ENCODE peak calls at places on chromosomes 13 and 19, in six cellular contexts. I is HCT116, G is SK-N-SH, U is GM12878, R is K562, D is HepG2. T is an unnamed sample.

GRCh38 chr19:6890421-6890913 is 3.1 kb downstream of the ADGRE1 start:
- DNase-seq in I (no peak), D (no peak), U (no peak), G (no peak), R (no peak), T (no peak)

GRCh38 chr13:20991741-20992520 is 69.5 kb downstream of the LATS2 start:
- DNase-seq in U (no peak), R (no peak), G (no peak), I (no peak), D (no peak), T (no peak)

GRCh38 chr13:85798999-85799646 is at the start of gene SLITRK6:
- DNase-seq in G (peak), D (no peak), R (no peak), U (no peak), I (peak), T (peak)

GRCh38 chr13:87274209-87274819 is 396.9 kb upstream of the SLITRK5 start:
- DNase-seq in R (no peak), I (peak), G (peak), D (peak), U (no peak), T (no peak)

GRCh38 chr19:6260912-6261636 is 18.7 kb downstream of the MLLT1 start:
- DNase-seq in R (peak), I (no peak), D (peak), G (peak), U (no peak), T (no peak)

GRCh38 chr13:19596960-19597361 is 35.6 kb upstream of the TPTE2 start:
- DNase-seq in R (no peak), U (no peak), D (peak), I (peak), G (no peak), T (peak)

GRCh38 chr19:49684251-49684982 is 5.0 kb upstream of the ADM5 start:
- DNase-seq in I (no peak), R (peak), G (peak), D (no peak), U (no peak), T (no peak)

GRCh38 chr13:112053167-112053743 is 13.7 kb upstream of the SOX1 start:
- DNase-seq in D (no peak), I (no peak), G (no peak), U (no peak), R (no peak), T (no peak)

GRCh38 chr19:1361601-1362384 is 21.9 kb upstream of the NDUFS7 start:
- DNase-seq in R (no peak), U (no peak), D (no peak), G (no peak), I (no peak), T (no peak)

GRCh38 chr19:16258440-16258903 is 60.8 kb downstream of the AP1M1 start:
- DNase-seq in G (peak), U (no peak), R (peak), I (no peak), D (no peak), T (no peak)

GRCh38 chr19:47003611-47003935 is 16.1 kb upstream of the NPAS1 start:
- DNase-seq in I (no peak), R (no peak), D (no peak), U (no peak), G (peak), T (no peak)

DNA sequence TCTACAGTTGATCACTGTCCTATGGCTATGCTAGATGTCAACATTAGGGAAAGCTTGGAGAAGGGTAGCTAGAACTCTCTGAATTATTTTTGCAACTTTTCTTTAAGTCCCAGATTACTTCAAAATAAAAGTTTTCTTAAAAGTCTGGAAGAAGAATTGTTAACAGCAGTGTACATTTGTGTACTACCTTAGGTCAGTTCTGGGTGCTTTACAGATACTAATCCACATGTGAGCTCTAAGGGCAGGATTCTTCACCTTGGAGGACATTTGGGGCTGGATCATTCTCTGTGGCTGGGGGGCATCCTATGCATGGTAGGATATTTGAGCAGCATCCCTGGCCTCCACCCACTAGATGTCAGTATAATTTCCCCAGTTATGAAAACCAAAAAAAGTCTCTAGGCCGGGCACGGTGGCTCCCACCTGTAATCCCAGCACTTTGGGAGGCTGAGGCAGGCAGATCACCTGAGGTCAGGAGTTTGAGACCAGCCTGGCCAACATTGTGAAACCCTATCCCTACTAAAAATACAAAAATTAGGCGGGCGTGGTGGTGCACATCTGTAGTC is 2.8 kb downstream of the BRME1 start:
- DNase-seq in I (no peak), R (no peak), U (no peak), D (no peak), G (peak), T (no peak)
- TF ChIP-seq REST in I (no peak), R (no peak), U (no peak), D (no peak), G (no peak), T (no peak)

GRCh38 chr13:48037346-48038173 is at the start of gene NUDT15:
- DNase-seq in I (peak), R (peak), D (peak), U (peak), G (peak), T (peak)

GRCh38 chr13:48043789-48044503 is 6.4 kb downstream of the NUDT15 start:
- DNase-seq in U (no peak), D (no peak), I (no peak), R (no peak), G (no peak), T (no peak)

GRCh38 chr13:48042889-48043288 is 5.4 kb downstream of the NUDT15 start:
- DNase-seq in I (no peak), G (no peak), R (no peak), U (no peak), D (no peak), T (no peak)

GRCh38 chr13:48040059-48040458 is 2.5 kb downstream of the NUDT15 start:
- DNase-seq in I (no peak), R (no peak), G (no peak), D (no peak), U (no peak), T (no peak)

GRCh38 chr13:48038763-48039162 is 1.2 kb downstream of the NUDT15 start:
- DNase-seq in G (peak), U (no peak), I (no peak), D (no peak), R (no peak), T (no peak)
- TF ChIP-seq SIN3A in G (no peak), U (no peak), I (no peak), D (no peak), R (no peak), T (no peak)

DNA sequence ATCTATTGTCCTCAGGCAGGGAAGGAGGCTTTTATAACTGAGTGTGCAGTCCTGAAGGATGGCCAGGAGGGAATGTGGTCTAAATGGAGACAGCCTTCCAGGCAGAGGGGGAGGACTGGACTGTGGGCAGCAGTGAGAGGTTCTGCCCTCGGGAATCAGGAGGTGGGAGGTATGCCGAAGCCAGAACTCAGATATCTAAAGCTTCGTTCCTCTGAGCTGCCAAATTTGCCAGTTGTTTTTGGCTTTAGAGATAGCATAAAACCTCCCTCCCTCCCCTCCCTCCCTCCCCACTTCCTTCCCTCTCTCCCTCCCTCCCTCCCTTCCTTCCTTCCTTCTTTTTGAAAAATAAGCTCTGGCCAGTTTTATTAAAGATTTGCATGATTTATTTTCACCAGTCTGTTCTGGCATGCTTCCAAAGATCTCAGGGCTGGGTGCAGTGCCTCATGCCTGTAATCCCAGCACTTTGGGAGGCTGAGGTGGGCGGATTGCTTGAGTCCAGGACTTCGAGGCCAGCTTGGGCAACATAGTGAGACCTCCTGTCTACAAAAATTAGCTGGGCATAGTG is 2.4 kb downstream of the MEDAG start:
- DNase-seq in R (no peak), G (peak), U (no peak), I (no peak), D (no peak), T (no peak)
- TF ChIP-seq REST in R (no peak), G (no peak), U (no peak), I (no peak), D (no peak), T (no peak)

DNA sequence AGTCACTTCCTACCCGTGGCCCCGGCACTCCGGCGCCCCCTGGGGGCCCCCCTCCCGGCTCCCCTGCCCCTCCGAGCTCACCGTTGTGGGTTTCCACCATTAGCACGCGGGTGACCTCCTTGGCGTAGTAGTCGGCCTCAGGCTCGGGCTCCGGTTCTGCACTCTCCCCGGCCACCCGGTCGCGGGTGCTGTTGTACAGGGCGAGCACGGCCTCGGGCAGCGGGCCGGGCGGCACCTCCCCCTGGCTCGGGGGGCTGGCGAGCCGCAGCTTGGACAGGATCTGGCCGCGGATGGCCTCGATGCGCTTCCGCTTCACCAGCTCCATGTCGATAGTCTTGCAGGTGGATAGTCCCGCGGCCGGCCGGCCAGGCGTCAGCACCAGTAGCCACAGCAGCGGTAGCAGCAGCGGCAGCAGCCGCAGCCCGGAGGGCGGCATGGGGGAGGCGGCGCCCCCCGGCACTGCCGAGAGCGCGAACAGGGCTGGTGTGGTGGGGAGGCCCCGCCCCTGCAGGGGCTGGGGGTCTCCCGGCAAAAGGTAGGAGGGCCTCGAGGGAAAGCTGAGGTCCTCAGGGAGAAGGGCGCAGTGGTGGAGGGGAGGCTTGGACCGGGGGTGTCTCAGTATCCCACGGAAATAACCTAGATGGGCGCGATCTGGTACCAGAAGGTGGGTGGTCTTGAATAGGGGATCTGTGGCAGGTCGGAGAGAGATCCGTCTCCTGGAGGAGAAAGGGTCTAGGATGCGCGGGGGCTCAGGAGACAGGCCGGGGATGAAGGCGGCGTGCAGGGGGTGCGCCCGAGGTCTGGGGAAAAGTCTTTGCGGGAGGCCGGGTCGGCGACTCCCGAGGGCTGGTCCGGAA is 885 bp downstream of the TGFB1 start:
- DNase-seq in G (peak), D (peak), U (no peak), R (peak), I (no peak), T (no peak)
- TF ChIP-seq SIN3A in G (peak), D (no peak), U (no peak), R (no peak), I (no peak), T (no peak)

GRCh38 chr19:29587518-29587986 is 18.5 kb upstream of the POP4 start:
- DNase-seq in U (peak), D (no peak), I (no peak), G (no peak), R (no peak), T (no peak)
- TF ChIP-seq REST in U (no peak), D (no peak), I (no peak), G (no peak), R (no peak), T (no peak)

GRCh38 chr19:13119654-13120053 is 1.6 kb downstream of the NACC1 start:
- DNase-seq in G (no peak), R (no peak), U (no peak), D (no peak), I (no peak), T (no peak)

GRCh38 chr19:13120817-13121216 is 2.8 kb downstream of the NACC1 start:
- DNase-seq in R (no peak), U (no peak), D (no peak), I (no peak), G (no peak), T (no peak)

GRCh38 chr19:13122980-13123957 is 5.2 kb downstream of the NACC1 start:
- DNase-seq in U (no peak), R (no peak), D (no peak), I (no peak), G (no peak), T (no peak)

GRCh38 chr19:13121551-13122274 is 3.6 kb downstream of the NACC1 start:
- DNase-seq in U (no peak), I (no peak), R (no peak), D (no peak), G (no peak), T (no peak)

GRCh38 chr19:13122275-13122878 is 4.3 kb downstream of the NACC1 start:
- DNase-seq in U (no peak), R (no peak), D (no peak), I (no peak), G (no peak), T (no peak)
- TF ChIP-seq SIN3A in U (no peak), R (no peak), D (no peak), I (no peak), G (no peak), T (no peak)

GRCh38 chr19:3274245-3275067 is 50.0 kb downstream of the CELF5 start:
- DNase-seq in I (no peak), G (no peak), D (no peak), U (no peak), R (no peak), T (no peak)

GRCh38 chr19:3276341-3276799 is 51.9 kb downstream of the CELF5 start:
- DNase-seq in R (peak), D (peak), G (peak), U (no peak), I (peak), T (no peak)

GRCh38 chr19:3275583-3276340 is 51.3 kb downstream of the CELF5 start:
- DNase-seq in U (peak), I (peak), G (peak), D (peak), R (peak), T (no peak)

GRCh38 chr19:3272952-3273351 is 48.5 kb downstream of the CELF5 start:
- DNase-seq in U (no peak), R (no peak), I (no peak), G (no peak), D (no peak), T (no peak)

DNA sequence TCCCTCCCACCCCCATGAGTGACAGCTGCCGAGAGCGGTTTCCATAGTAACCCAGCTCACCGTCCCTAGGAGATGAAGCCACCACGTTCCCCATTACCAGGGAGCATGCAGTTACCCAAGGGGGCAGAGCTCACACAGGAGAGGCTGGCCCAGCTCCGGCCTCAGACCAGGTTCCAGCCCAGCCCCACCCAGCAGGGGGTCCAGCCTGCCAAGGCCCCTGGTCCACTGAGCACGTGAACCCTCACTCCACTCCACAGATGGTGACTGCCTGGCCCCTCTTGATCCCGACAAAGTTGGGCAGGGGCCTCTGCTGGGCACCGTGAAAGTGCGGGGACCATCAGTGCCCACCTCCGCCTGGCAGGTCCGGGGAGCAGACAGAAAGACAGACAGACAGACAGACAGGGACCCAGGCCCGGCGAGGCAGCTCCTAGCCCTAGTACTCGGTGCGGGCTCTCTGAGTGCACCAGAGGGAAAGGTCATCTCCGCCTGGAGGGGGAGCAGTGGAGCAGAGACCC is 50.7 kb downstream of the CELF5 start:
- DNase-seq in D (peak), G (no peak), I (peak), U (no peak), R (peak), T (no peak)
- TF ChIP-seq REST in D (no peak), G (no peak), I (no peak), U (no peak), R (no peak), T (no peak)

GRCh38 chr13:110553417-110553816 is 8.1 kb downstream of the RAB20 start:
- DNase-seq in G (no peak), I (no peak), U (no peak), D (peak), R (no peak), T (no peak)
- TF ChIP-seq SIN3A in G (no peak), I (no peak), U (no peak), D (no peak), R (no peak), T (no peak)

GRCh38 chr13:114113961-114114360 is 18.5 kb downstream of the RASA3 start:
- DNase-seq in R (no peak), G (no peak), D (no peak), I (no peak), U (no peak), T (no peak)
- TF ChIP-seq REST in R (no peak), G (no peak), D (no peak), I (no peak), U (no peak), T (no peak)

GRCh38 chr19:11364296-11364904 is 9.2 kb downstream of the PLPPR2 start:
- DNase-seq in D (no peak), U (no peak), R (no peak), I (no peak), G (no peak), T (no peak)

GRCh38 chr19:11361771-11362731 is 6.8 kb downstream of the PLPPR2 start:
- DNase-seq in G (peak), I (no peak), D (no peak), R (peak), U (no peak), T (no peak)

GRCh38 chr19:11359421-11359820 is 4.2 kb downstream of the PLPPR2 start:
- DNase-seq in U (no peak), R (no peak), D (no peak), I (no peak), G (no peak), T (no peak)

GRCh38 chr19:11363881-11364280 is 8.6 kb downstream of the PLPPR2 start:
- DNase-seq in D (no peak), I (no peak), R (no peak), G (no peak), U (no peak), T (no peak)

DNA sequence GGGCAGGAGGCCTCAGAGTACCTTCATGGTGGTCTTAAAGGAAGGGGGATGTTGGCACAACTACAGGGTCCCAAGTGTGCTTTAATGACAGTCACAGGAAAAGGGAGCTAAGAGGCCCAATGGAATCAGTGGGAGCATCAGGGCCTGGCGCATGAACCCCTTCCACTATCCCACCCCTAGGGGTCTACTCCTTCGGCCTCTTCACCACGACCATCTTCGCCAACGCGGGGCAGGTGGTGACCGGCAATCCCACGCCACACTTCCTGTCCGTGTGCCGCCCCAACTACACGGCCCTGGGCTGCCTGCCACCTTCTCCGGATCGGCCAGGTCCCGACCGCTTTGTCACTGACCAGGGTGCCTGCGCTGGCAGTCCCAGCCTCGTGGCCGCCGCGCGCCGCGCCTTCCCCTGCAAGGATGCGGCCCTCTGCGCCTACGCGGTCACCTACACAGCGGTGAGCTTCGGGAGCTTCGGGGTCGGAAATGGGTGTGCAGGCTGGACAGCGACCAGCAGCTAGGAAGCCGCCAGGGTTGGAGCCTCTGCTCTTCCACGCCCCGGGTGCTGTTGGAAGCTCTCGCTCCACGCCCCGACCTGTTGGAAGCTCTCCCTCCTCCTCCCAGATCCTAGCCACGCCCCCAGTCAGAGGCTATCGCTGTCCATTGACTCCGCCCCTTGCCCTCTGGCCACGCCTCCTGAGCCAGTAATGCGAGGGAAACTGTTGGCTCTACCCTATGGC is 6.0 kb downstream of the PLPPR2 start:
- DNase-seq in R (peak), U (no peak), D (no peak), I (no peak), G (peak), T (no peak)
- TF ChIP-seq SIN3A in R (no peak), U (no peak), D (no peak), I (no peak), G (no peak), T (no peak)